ENCODE peak calls at places on chromosomes 13 and 19, in seven cellular contexts. K is endodermal cell, A is foreskin fibroblast, M is fibroblast of the aortic adventitia, F is thoracic aorta, O is GM23338, Z is ovary. D is an unnamed sample.

GRCh38 chr19:18609717-18610051 is 3.0 kb upstream of the TMEM59L start:
- DNase-seq in A (no peak), K (no peak), M (no peak), F (no peak), O (no peak), Z (no peak), D (no peak)

GRCh38 chr19:33476151-33476707 is 45.4 kb downstream of the PEPD start:
- DNase-seq in O (no peak), A (no peak), K (peak; percentile 26), F (no peak), Z (peak; percentile 6), M (no peak), D (no peak)

GRCh38 chr19:30602661-30603322 is 230.6 kb downstream of the ZNF536 start:
- DNase-seq in A (no peak), K (no peak), O (no peak), Z (no peak), F (no peak), M (no peak), D (no peak)

GRCh38 chr19:33486407-33486806 is 35.2 kb downstream of the PEPD start:
- DNase-seq in O (no peak), M (no peak), Z (no peak), K (no peak), F (no peak), A (no peak), D (no peak)

GRCh38 chr13:43261018-43261417 is 237.6 kb downstream of the DNAJC15 start:
- DNase-seq in M (peak; percentile 77), O (no peak), K (no peak), A (peak; percentile 78), F (no peak), Z (no peak), D (peak; percentile 77)

GRCh38 chr13:26062853-26063444 is 11.1 kb upstream of the SHISA2 start:
- DNase-seq in M (peak; percentile 73), F (no peak), A (no peak), O (peak; percentile 74), Z (no peak), K (peak; percentile 68), D (peak; percentile 55)

GRCh38 chr19:10508707-10509106 is 5.6 kb upstream of the KEAP1 start:
- DNase-seq in F (no peak), M (no peak), K (no peak), A (no peak), Z (no peak), O (no peak), D (no peak)

GRCh38 chr19:6963937-6964336 is 57.3 kb downstream of the MBD3L2B start:
- DNase-seq in A (no peak), M (no peak), F (no peak), K (peak; percentile 51), O (peak; percentile 4), Z (no peak), D (no peak)

GRCh38 chr19:40716655-40717324 is at the start of the genes COQ8B and ITPKC:
- DNase-seq in F (peak; percentile 97), O (peak; percentile 100), Z (peak; percentile 100), M (peak; percentile 97), A (peak; percentile 97), K (peak; percentile 100), D (peak; percentile 96)
- TF ChIP-seq CTCF in F (no peak), O (no peak), Z (peak; percentile 73), M (no peak), A (no peak), K (peak; percentile 52), D (no peak)

GRCh38 chr13:24454100-24454499 is 58.5 kb downstream of the PARP4 start:
- DNase-seq in A (no peak), M (no peak), F (no peak), O (no peak), Z (no peak), K (no peak), D (no peak)
- H3K4me3 ChIP-seq in A (no peak overlapping the region), M (no peak overlapping the region), F (no peak overlapping the region), O (no peak overlapping the region), Z (no peak overlapping the region), K (no peak overlapping the region), D (no peak overlapping the region)

GRCh38 chr19:23776507-23777205 is 18.0 kb upstream of the ZNF681 start:
- DNase-seq in Z (no peak), A (no peak), F (no peak), K (peak; percentile 28), M (no peak), O (no peak), D (no peak)
- TF ChIP-seq CTCF in Z (no peak), A (no peak), F (no peak), K (no peak), M (no peak), O (no peak), D (no peak)

GRCh38 chr19:1277061-1277460 is 1.7 kb downstream of the FAM174C start:
- DNase-seq in K (no peak), M (no peak), Z (no peak), O (no peak), A (no peak), F (no peak), D (no peak)

GRCh38 chr19:1278074-1278473 is 2.7 kb downstream of the FAM174C start:
- DNase-seq in M (no peak), O (no peak), A (no peak), F (no peak), Z (no peak), K (no peak), D (no peak)

GRCh38 chr19:1275260-1275975 is at the start of gene FAM174C:
- DNase-seq in A (peak; percentile 98), F (no peak), M (peak; percentile 95), O (peak; percentile 98), K (peak; percentile 99), Z (peak; percentile 96), D (peak; percentile 96)

GRCh38 chr19:1275976-1276619 is 768 bp downstream of the FAM174C start:
- DNase-seq in F (no peak), K (no peak), Z (no peak), M (no peak), A (no peak), O (no peak), D (no peak)

GRCh38 chr19:1276620-1277007 is 1.3 kb downstream of the FAM174C start:
- DNase-seq in F (no peak), A (no peak), K (no peak), Z (no peak), O (no peak), M (no peak), D (no peak)
- H3K4me3 ChIP-seq in F (peak overlapping the region; percentile 82), A (peak overlapping the region; percentile 72), K (peak overlapping the region; percentile 87), Z (no peak overlapping the region), O (peak overlapping the region; percentile 88), M (peak overlapping the region; percentile 76), D (peak overlapping the region; percentile 72)

D was measured in AG10803.